ENCODE peak calls at places on chromosomes 12 and 14, in six cellular contexts. U is IMR-90, E is ovary, A is uterus, L is sigmoid colon, Y is keratinocyte. Q is an unnamed sample.

GRCh38 chr12:132471011-132471857 is 18.7 kb upstream of the FBRSL1 start:
- DNase-seq in U (no peak), E (no peak), A (no peak), L (no peak), Y (no peak), Q (no peak)

GRCh38 chr14:85280074-85280473 is 249.9 kb upstream of the FLRT2 start:
- DNase-seq in U (peak; percentile 3), E (no peak), A (no peak), L (no peak), Y (no peak), Q (no peak)

GRCh38 chr12:105033851-105034250 is 47.7 kb downstream of the NOPCHAP1 start:
- DNase-seq in U (no peak), E (no peak), A (no peak), L (no peak), Y (no peak), Q (no peak)

GRCh38 chr12:15797818-15798217 is 8.6 kb upstream of the EPS8 start:
- DNase-seq in U (no peak), E (no peak), A (no peak), L (no peak), Y (no peak), Q (no peak)

GRCh38 chr12:26471560-26471959 is 276.2 kb downstream of the SSPN start:
- DNase-seq in U (peak; percentile 68), E (no peak), A (no peak), L (no peak), Y (no peak), Q (peak; percentile 62)

GRCh38 chr12:100576311-100577036 is 3.0 kb downstream of the GAS2L3 start:
- DNase-seq in U (peak; percentile 95), E (no peak), A (no peak), L (no peak), Y (peak; percentile 41), Q (no peak)

GRCh38 chr14:74444866-74445265 is 18.9 kb upstream of the SYNDIG1L start:
- DNase-seq in U (no peak), E (no peak), A (no peak), L (no peak), Y (no peak), Q (no peak)

GRCh38 chr14:99792551-99793212 is 531 bp upstream of the EML1 start:
- DNase-seq in U (peak; percentile 20), E (peak; percentile 39), A (peak; percentile 44), L (peak; percentile 82), Y (no peak), Q (peak; percentile 15)

GRCh38 chr14:99681832-99682148 is 2.3 kb upstream of the CYP46A1 start:
- DNase-seq in U (no peak), E (no peak), A (no peak), L (no peak), Y (no peak), Q (no peak)

GRCh38 chr12:80763874-80764273 is 47.2 kb downstream of the MYF5 start:
- DNase-seq in U (peak; percentile 66), E (no peak), A (no peak), L (no peak), Y (no peak), Q (no peak)

GRCh38 chr14:77923131-77923933 is 123.4 kb downstream of the ADCK1 start:
- DNase-seq in U (no peak), E (no peak), A (no peak), L (no peak), Y (no peak), Q (no peak)

GRCh38 chr12:39587247-39587646 is 32.4 kb downstream of the ABCD2 start:
- DNase-seq in U (no peak), E (no peak), A (no peak), L (no peak), Y (no peak), Q (no peak)

GRCh38 chr12:7162691-7163114 is 26.8 kb upstream of the PEX5 start:
- DNase-seq in U (no peak), E (no peak), A (no peak), L (peak; percentile 60), Y (peak; percentile 13), Q (no peak)

GRCh38 chr14:77032483-77032853 is 4.0 kb upstream of the IRF2BPL start:
- DNase-seq in U (no peak), E (no peak), A (no peak), L (no peak), Y (no peak), Q (no peak)

GRCh38 chr14:104422301-104423223 is 157.0 kb upstream of the C14orf180 start:
- DNase-seq in U (no peak), E (no peak), A (no peak), L (peak; percentile 73), Y (no peak), Q (no peak)

GRCh38 chr12:118059645-118060275 is 1.2 kb downstream of the WSB2 start:
- DNase-seq in U (peak; percentile 22), E (no peak), A (no peak), L (no peak), Y (no peak), Q (no peak)

GRCh38 chr12:90099288-90099687 is 390.6 kb upstream of the ATP2B1 start:
- DNase-seq in U (peak; percentile 59), E (no peak), A (no peak), L (no peak), Y (no peak), Q (no peak)
- TF ChIP-seq CTCF in U (no peak), E (no peak), A (no peak), L (no peak), Y (no peak), Q (no peak)

GRCh38 chr14:72619071-72619710 is 274.7 kb downstream of the DPF3 start:
- DNase-seq in U (no peak), E (no peak), A (no peak), L (no peak), Y (no peak), Q (no peak)

GRCh38 chr14:72616811-72617210 is 277.1 kb downstream of the DPF3 start:
- DNase-seq in U (no peak), E (no peak), A (no peak), L (no peak), Y (no peak), Q (no peak)

GRCh38 chr14:72618424-72618823 is 275.5 kb downstream of the DPF3 start:
- DNase-seq in U (no peak), E (no peak), A (no peak), L (no peak), Y (no peak), Q (no peak)

GRCh38 chr14:72616294-72616693 is 277.6 kb downstream of the DPF3 start:
- DNase-seq in U (peak; percentile 91), E (no peak), A (no peak), L (no peak), Y (no peak), Q (no peak)

DNA sequence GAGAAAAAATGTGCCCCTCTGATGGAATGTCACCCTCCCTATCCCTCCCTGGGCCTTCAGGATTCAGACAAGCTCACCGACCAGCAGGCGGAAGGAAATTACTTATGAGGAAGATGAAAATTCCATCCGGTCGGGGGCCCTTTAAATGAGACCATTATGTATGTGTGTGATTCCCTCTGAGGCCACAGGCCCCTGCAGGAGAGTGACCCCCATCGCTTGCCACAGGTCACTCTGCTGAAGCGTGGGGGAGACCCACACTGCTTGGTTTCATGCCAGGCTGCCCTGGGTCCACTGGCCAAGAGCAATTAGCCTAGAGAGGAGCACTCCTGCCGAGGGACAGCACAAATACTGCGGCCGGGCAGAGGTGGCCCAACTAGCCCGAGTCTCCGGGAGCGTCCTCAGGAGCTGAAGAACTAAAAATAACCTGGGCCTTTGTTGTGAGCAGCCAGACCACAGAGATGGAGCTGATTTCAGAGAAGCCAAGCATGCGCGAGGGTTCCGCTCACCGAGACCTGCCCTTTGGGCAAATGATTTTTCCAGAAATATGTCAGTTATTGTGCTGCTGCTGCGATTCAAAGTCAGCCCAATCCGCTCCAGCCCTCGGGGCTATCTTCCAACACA is 276.4 kb downstream of the DPF3 start:
- DNase-seq in U (no peak), E (peak; percentile 31), A (no peak), L (no peak), Y (no peak), Q (no peak)
- H3K4me3 ChIP-seq in U (no peak overlapping the region), E (no peak overlapping the region), A (no peak overlapping the region), L (no peak overlapping the region), Y (no peak overlapping the region), Q (no peak overlapping the region)

DNA sequence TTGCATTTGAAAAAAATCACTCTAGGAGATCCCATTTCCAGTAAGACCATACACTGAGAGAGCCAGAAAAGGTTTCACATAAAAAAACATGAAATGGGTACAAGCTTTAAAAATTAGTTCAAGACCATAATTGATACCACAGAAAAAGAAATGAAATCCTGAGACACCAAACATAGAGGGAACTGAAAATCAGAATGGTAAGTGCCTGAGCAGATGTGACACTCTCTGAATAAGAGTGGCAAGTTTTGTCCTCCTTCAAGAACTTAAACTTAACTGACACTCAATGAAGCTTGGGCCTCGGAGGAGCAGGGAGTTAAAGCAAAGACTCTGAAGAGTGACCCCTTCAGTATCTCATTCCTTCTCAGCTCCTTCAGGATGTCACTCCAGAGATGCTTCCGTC is 23.2 kb upstream of the PTGDR start:
- DNase-seq in U (no peak), E (no peak), A (no peak), L (no peak), Y (no peak), Q (no peak)
- H3K27me3 ChIP-seq in U (no peaks in the 10 kb centered on the region), E (no peaks in the 10 kb centered on the region), A (no peaks in the 10 kb centered on the region), L (no peaks in the 10 kb centered on the region), Y (peaks cover 8% of the 10 kb centered on the region), Q (no peaks in the 10 kb centered on the region)

DNA sequence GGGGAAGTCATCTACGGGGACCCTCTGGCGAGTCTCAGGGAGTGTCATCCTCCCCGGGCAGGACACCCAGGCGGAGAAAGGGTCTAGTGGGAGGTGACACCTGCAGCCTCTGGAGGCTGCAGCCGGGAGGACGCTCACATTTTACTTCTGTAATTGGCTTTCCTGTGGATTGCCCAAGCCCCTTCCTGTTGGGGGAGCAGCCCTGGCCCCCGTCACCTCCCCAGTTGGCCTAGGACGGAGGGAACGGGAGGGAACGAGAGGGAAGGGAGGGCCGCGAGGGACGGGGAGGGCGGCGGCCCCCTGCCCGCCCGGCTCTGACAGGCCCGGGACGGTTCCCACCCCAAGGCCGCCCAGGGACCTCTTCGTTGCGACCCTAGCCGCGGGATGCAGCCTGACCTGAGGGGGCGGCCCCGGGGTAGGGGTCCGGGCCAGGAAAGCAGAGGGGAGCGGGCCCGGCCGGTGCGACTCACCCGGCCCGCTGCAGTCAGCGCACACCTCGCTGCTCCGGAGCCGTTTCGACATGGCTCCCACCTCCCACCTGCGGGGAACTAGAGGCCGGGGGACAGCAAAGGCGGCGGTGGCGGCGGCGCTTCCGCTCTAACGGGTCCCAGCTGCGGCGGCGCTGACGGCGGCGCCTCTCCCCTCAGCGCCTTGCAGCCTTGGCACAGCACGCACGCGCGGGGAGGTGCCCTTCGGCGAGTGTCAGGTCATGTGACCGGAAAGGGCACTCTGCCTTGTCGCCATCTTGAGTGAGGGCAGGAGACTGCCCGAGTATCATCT is at the start of gene GIT2:
- DNase-seq in U (peak; percentile 90), E (peak; percentile 91), A (peak; percentile 90), L (peak; percentile 97), Y (peak; percentile 46), Q (peak; percentile 95)
- TF ChIP-seq CTCF in U (peak; percentile 4), E (no peak), A (peak; percentile 14), L (no peak), Y (no peak), Q (peak; percentile 7)

Q was measured in GM06990.